ENCODE peak calls at places on chromosome 9, in six cellular contexts. One of them, this sample, is unnamed.

GRCh38 chr9:89719202-89719601 is 114.4 kb downstream of the GADD45G start:
- DNase-seq in IMR-90: no peak
- DNase-seq in mesendoderm: no peak
- DNase-seq in mesenchymal stem cell: peak
- DNase-seq in H1: no peak
- DNase-seq in neuronal stem cell: no peak
- DNase-seq in this sample: no peak

GRCh38 chr9:36991516-36992134 is 42.4 kb downstream of the PAX5 start:
- DNase-seq in IMR-90: no peak
- DNase-seq in mesendoderm: peak
- DNase-seq in mesenchymal stem cell: no peak
- DNase-seq in H1: peak
- DNase-seq in neuronal stem cell: peak
- DNase-seq in this sample: peak

GRCh38 chr9:126705767-126706697 is 92.3 kb downstream of the LMX1B start:
- DNase-seq in IMR-90: peak
- DNase-seq in mesendoderm: peak
- DNase-seq in mesenchymal stem cell: peak
- DNase-seq in H1: peak
- DNase-seq in neuronal stem cell: no peak
- DNase-seq in this sample: peak

GRCh38 chr9:108603141-108603540 is 252.6 kb downstream of the ACTL7B start:
- DNase-seq in IMR-90: no peak
- DNase-seq in mesendoderm: no peak
- DNase-seq in mesenchymal stem cell: no peak
- DNase-seq in H1: no peak
- DNase-seq in neuronal stem cell: no peak
- DNase-seq in this sample: no peak

GRCh38 chr9:90925581-90926257 is 124.1 kb downstream of the SYK start:
- DNase-seq in IMR-90: peak
- DNase-seq in mesendoderm: no peak
- DNase-seq in mesenchymal stem cell: peak
- DNase-seq in H1: no peak
- DNase-seq in neuronal stem cell: no peak
- DNase-seq in this sample: no peak

GRCh38 chr9:127187231-127187956 is 65.0 kb upstream of the ANGPTL2 start:
- DNase-seq in IMR-90: peak
- DNase-seq in mesendoderm: no peak
- DNase-seq in mesenchymal stem cell: peak
- DNase-seq in H1: no peak
- DNase-seq in neuronal stem cell: no peak
- DNase-seq in this sample: no peak

GRCh38 chr9:138122201-138122600 is 244.6 kb downstream of the CACNA1B start:
- DNase-seq in IMR-90: no peak
- DNase-seq in mesendoderm: no peak
- DNase-seq in mesenchymal stem cell: no peak
- DNase-seq in H1: no peak
- DNase-seq in neuronal stem cell: no peak
- DNase-seq in this sample: no peak

GRCh38 chr9:108743901-108744371 is 111.8 kb downstream of the ACTL7B start:
- DNase-seq in IMR-90: no peak
- DNase-seq in mesendoderm: peak
- DNase-seq in mesenchymal stem cell: no peak
- DNase-seq in H1: no peak
- DNase-seq in neuronal stem cell: peak
- DNase-seq in this sample: no peak

GRCh38 chr9:129221979-129222635 is 44.0 kb upstream of the IER5L start:
- DNase-seq in IMR-90: no peak
- DNase-seq in mesendoderm: no peak
- DNase-seq in mesenchymal stem cell: no peak
- DNase-seq in H1: no peak
- DNase-seq in neuronal stem cell: no peak
- DNase-seq in this sample: peak

GRCh38 chr9:127303830-127304229 is 39.3 kb downstream of the GARNL3 start:
- DNase-seq in IMR-90: peak
- DNase-seq in mesendoderm: no peak
- DNase-seq in mesenchymal stem cell: peak
- DNase-seq in H1: no peak
- DNase-seq in neuronal stem cell: no peak
- DNase-seq in this sample: no peak

GRCh38 chr9:130766031-130766903 is 68.8 kb upstream of the ABL1 start:
- DNase-seq in IMR-90: no peak
- DNase-seq in mesendoderm: peak
- DNase-seq in mesenchymal stem cell: no peak
- DNase-seq in H1: no peak
- DNase-seq in neuronal stem cell: no peak
- DNase-seq in this sample: no peak

GRCh38 chr9:117491491-117491890 is 76.6 kb upstream of the ASTN2 start:
- DNase-seq in IMR-90: no peak
- DNase-seq in mesendoderm: no peak
- DNase-seq in mesenchymal stem cell: no peak
- DNase-seq in H1: no peak
- DNase-seq in neuronal stem cell: no peak
- DNase-seq in this sample: no peak

GRCh38 chr9:72577212-72577753 is 55.9 kb downstream of the TMC1 start:
- DNase-seq in IMR-90: peak
- DNase-seq in mesendoderm: no peak
- DNase-seq in mesenchymal stem cell: peak
- DNase-seq in H1: no peak
- DNase-seq in neuronal stem cell: no peak
- DNase-seq in this sample: no peak

GRCh38 chr9:76646249-76646648 is 118.0 kb upstream of the PCA3 start:
- DNase-seq in IMR-90: no peak
- DNase-seq in mesendoderm: no peak
- DNase-seq in mesenchymal stem cell: no peak
- DNase-seq in H1: no peak
- DNase-seq in neuronal stem cell: no peak
- DNase-seq in this sample: no peak

GRCh38 chr9:127264462-127265040 is at the start of gene GARNL3:
- DNase-seq in IMR-90: no peak
- DNase-seq in mesendoderm: no peak
- DNase-seq in mesenchymal stem cell: no peak
- DNase-seq in H1: no peak
- DNase-seq in neuronal stem cell: no peak
- DNase-seq in this sample: no peak

GRCh38 chr9:27528278-27528885 is 1.2 kb downstream of the MOB3B start:
- DNase-seq in IMR-90: peak
- DNase-seq in mesendoderm: peak
- DNase-seq in mesenchymal stem cell: peak
- DNase-seq in H1: peak
- DNase-seq in neuronal stem cell: peak
- DNase-seq in this sample: peak

GRCh38 chr9:96453625-96454024 is 3.7 kb downstream of the HABP4 start:
- DNase-seq in IMR-90: peak
- DNase-seq in mesendoderm: peak
- DNase-seq in mesenchymal stem cell: peak
- DNase-seq in H1: no peak
- DNase-seq in neuronal stem cell: no peak
- DNase-seq in this sample: no peak

GRCh38 chr9:137150485-137151060 is 11.6 kb downstream of the GRIN1 start:
- DNase-seq in IMR-90: no peak
- DNase-seq in mesendoderm: peak
- DNase-seq in mesenchymal stem cell: peak
- DNase-seq in H1: no peak
- DNase-seq in neuronal stem cell: no peak
- DNase-seq in this sample: peak

GRCh38 chr9:69981686-69982450 is 61.8 kb upstream of the MAMDC2 start:
- DNase-seq in IMR-90: peak
- DNase-seq in mesendoderm: peak
- DNase-seq in mesenchymal stem cell: peak
- DNase-seq in H1: no peak
- DNase-seq in neuronal stem cell: no peak
- DNase-seq in this sample: no peak

GRCh38 chr9:96140401-96141180 is 161.4 kb downstream of the HSD17B3 start:
- DNase-seq in IMR-90: no peak
- DNase-seq in mesendoderm: peak
- DNase-seq in mesenchymal stem cell: peak
- DNase-seq in H1: no peak
- DNase-seq in neuronal stem cell: no peak
- DNase-seq in this sample: peak

GRCh38 chr9:130715270-130716077 is 21.9 kb downstream of the EXOSC2 start:
- DNase-seq in IMR-90: peak
- DNase-seq in mesendoderm: no peak
- DNase-seq in mesenchymal stem cell: peak
- DNase-seq in H1: no peak
- DNase-seq in neuronal stem cell: no peak
- DNase-seq in this sample: no peak

GRCh38 chr9:126373241-126373640 is 46.6 kb downstream of the MVB12B start:
- DNase-seq in IMR-90: peak
- DNase-seq in mesendoderm: peak
- DNase-seq in mesenchymal stem cell: no peak
- DNase-seq in H1: no peak
- DNase-seq in neuronal stem cell: no peak
- DNase-seq in this sample: no peak

GRCh38 chr9:136358888-136359287 is 4.7 kb downstream of the DNLZ start:
- DNase-seq in IMR-90: no peak
- DNase-seq in mesendoderm: no peak
- DNase-seq in mesenchymal stem cell: no peak
- DNase-seq in H1: no peak
- DNase-seq in neuronal stem cell: no peak
- DNase-seq in this sample: no peak

GRCh38 chr9:126342621-126343031 is 16.0 kb downstream of the MVB12B start:
- DNase-seq in IMR-90: no peak
- DNase-seq in mesendoderm: no peak
- DNase-seq in mesenchymal stem cell: no peak
- DNase-seq in H1: no peak
- DNase-seq in neuronal stem cell: no peak
- DNase-seq in this sample: no peak

GRCh38 chr9:86655147-86655546 is 292.2 kb downstream of the GAS1 start:
- DNase-seq in IMR-90: peak
- DNase-seq in mesendoderm: no peak
- DNase-seq in mesenchymal stem cell: peak
- DNase-seq in H1: no peak
- DNase-seq in neuronal stem cell: no peak
- DNase-seq in this sample: no peak

GRCh38 chr9:266228-266627 is 51.6 kb downstream of the DOCK8 start:
- DNase-seq in IMR-90: no peak
- DNase-seq in mesendoderm: no peak
- DNase-seq in mesenchymal stem cell: no peak
- DNase-seq in H1: no peak
- DNase-seq in neuronal stem cell: no peak
- DNase-seq in this sample: no peak
- H2BK15ac ChIP-seq in IMR-90: no peak
- H2BK15ac ChIP-seq in mesendoderm: no peak
- H2BK15ac ChIP-seq in mesenchymal stem cell: no peak
- H2BK15ac ChIP-seq in H1: no peak
- H2BK15ac ChIP-seq in neuronal stem cell: no peak
- H2BK15ac ChIP-seq in this sample: no peak

GRCh38 chr9:14535161-14535930 is 157.9 kb downstream of the ZDHHC21 start:
- DNase-seq in IMR-90: no peak
- DNase-seq in mesendoderm: no peak
- DNase-seq in mesenchymal stem cell: no peak
- DNase-seq in H1: no peak
- DNase-seq in neuronal stem cell: no peak
- DNase-seq in this sample: no peak
- H2BK15ac ChIP-seq in IMR-90: no peak
- H2BK15ac ChIP-seq in mesendoderm: no peak
- H2BK15ac ChIP-seq in mesenchymal stem cell: no peak
- H2BK15ac ChIP-seq in H1: peak
- H2BK15ac ChIP-seq in neuronal stem cell: no peak
- H2BK15ac ChIP-seq in this sample: no peak

GRCh38 chr9:115165233-115165632 is 47.3 kb upstream of the TNC start:
- DNase-seq in IMR-90: no peak
- DNase-seq in mesendoderm: no peak
- DNase-seq in mesenchymal stem cell: no peak
- DNase-seq in H1: no peak
- DNase-seq in neuronal stem cell: no peak
- DNase-seq in this sample: no peak
- H2BK15ac ChIP-seq in IMR-90: no peak
- H2BK15ac ChIP-seq in mesendoderm: no peak
- H2BK15ac ChIP-seq in mesenchymal stem cell: no peak
- H2BK15ac ChIP-seq in H1: no peak
- H2BK15ac ChIP-seq in neuronal stem cell: no peak
- H2BK15ac ChIP-seq in this sample: no peak

GRCh38 chr9:31582561-31582960 is 801.9 kb upstream of the ACO1 start:
- DNase-seq in IMR-90: no peak
- DNase-seq in mesendoderm: no peak
- DNase-seq in mesenchymal stem cell: no peak
- DNase-seq in H1: no peak
- DNase-seq in neuronal stem cell: no peak
- DNase-seq in this sample: no peak
- H2BK15ac ChIP-seq in IMR-90: no peak
- H2BK15ac ChIP-seq in mesendoderm: no peak
- H2BK15ac ChIP-seq in mesenchymal stem cell: no peak
- H2BK15ac ChIP-seq in H1: no peak
- H2BK15ac ChIP-seq in neuronal stem cell: no peak
- H2BK15ac ChIP-seq in this sample: no peak